ENCODE peak calls at places on chromosomes 3 and 15, in ten cellular contexts. G is transverse colon, I is tibial nerve, H is stomach, D is A549, W is ovary, X is H1, U is GM12878, Y is suprapubic skin, N is esophagus muscularis mucosa. Q is an unnamed sample. For H3K9me3, the result is how much of the 10 kb centered on the place peaks cover.

GRCh38 chr3:113536627-113537101 is 4.3 kb downstream of the SIDT1 start:
- DNase-seq in N (no peak), G (peak), H (no peak), Y (no peak), X (no peak), W (no peak), U (no peak), D (peak), I (no peak), Q (no peak)

GRCh38 chr15:99474981-99475753 is 90.6 kb upstream of the MEF2A start:
- DNase-seq in G (no peak), Y (no peak), W (no peak), I (no peak), X (no peak), H (no peak), D (no peak), U (no peak), N (no peak), Q (peak)

GRCh38 chr3:20225769-20226168 is 39.8 kb upstream of the SGO1 start:
- DNase-seq in N (no peak), I (no peak), Y (no peak), X (no peak), G (no peak), H (no peak), D (peak), W (no peak), U (no peak), Q (no peak)

GRCh38 chr3:14345496-14346150 is 56.8 kb upstream of the SLC6A6 start:
- DNase-seq in Y (no peak), X (no peak), N (no peak), U (no peak), I (no peak), W (no peak), D (no peak), H (no peak), G (no peak), Q (no peak)

GRCh38 chr3:46675843-46676567 is 17.5 kb downstream of the ALS2CL start:
- DNase-seq in W (no peak), U (no peak), I (no peak), X (no peak), D (no peak), N (no peak), G (no peak), H (no peak), Y (no peak), Q (peak)

GRCh38 chr15:71709808-71710418 is 100.4 kb upstream of the NR2E3 start:
- DNase-seq in U (no peak), G (no peak), H (no peak), N (no peak), Y (no peak), W (no peak), X (no peak), I (no peak), D (no peak), Q (no peak)

GRCh38 chr3:43606274-43606673 is 15.5 kb downstream of the ANO10 start:
- DNase-seq in N (no peak), Y (no peak), W (no peak), X (no peak), D (no peak), I (no peak), U (no peak), G (no peak), H (no peak), Q (no peak)

GRCh38 chr15:43954181-43954621 is 127.4 kb downstream of the WDR76 start:
- DNase-seq in I (no peak), W (no peak), Y (no peak), D (no peak), U (no peak), X (no peak), G (no peak), H (no peak), N (no peak), Q (no peak)

GRCh38 chr3:10419637-10420232 is 85.7 kb downstream of the ATP2B2 start:
- DNase-seq in G (no peak), U (no peak), H (no peak), I (no peak), X (no peak), Y (no peak), N (no peak), D (no peak), W (no peak), Q (no peak)

GRCh38 chr15:89114974-89115373 is 26.7 kb downstream of the ABHD2 start:
- DNase-seq in G (no peak), W (peak), X (no peak), H (peak), I (peak), Y (no peak), D (no peak), N (no peak), U (no peak), Q (no peak)

GRCh38 chr3:12961007-12961725 is 112.1 kb downstream of the IQSEC1 start:
- DNase-seq in W (no peak), D (no peak), Y (no peak), G (no peak), N (no peak), I (no peak), X (no peak), U (no peak), H (no peak), Q (no peak)

GRCh38 chr3:135887220-135887619 is 78.3 kb upstream of the PPP2R3A start:
- DNase-seq in H (no peak), G (no peak), I (no peak), N (no peak), D (no peak), Y (no peak), W (no peak), U (no peak), X (no peak), Q (no peak)

GRCh38 chr3:21750831-21751391 is at the start of gene ZNF385D:
- DNase-seq in H (no peak), D (no peak), X (peak), W (peak), U (no peak), Y (peak), N (peak), I (peak), G (no peak), Q (peak)

GRCh38 chr3:30269751-30270445 is 336.5 kb upstream of the TGFBR2 start:
- DNase-seq in D (no peak), G (no peak), Y (no peak), H (no peak), U (no peak), W (no peak), I (no peak), X (no peak), N (no peak), Q (no peak)

GRCh38 chr3:135895106-135895733 is 70.3 kb upstream of the PPP2R3A start:
- DNase-seq in W (peak), I (peak), X (peak), D (peak), N (no peak), G (peak), H (peak), Y (no peak), U (peak), Q (peak)

GRCh38 chr15:49273734-49274318 is 103.8 kb downstream of the GALK2 start:
- DNase-seq in G (no peak), Y (no peak), W (no peak), N (no peak), X (no peak), H (no peak), U (no peak), D (no peak), I (no peak), Q (no peak)

GRCh38 chr15:75454471-75455418 is 3.3 kb upstream of the SIN3A start:
- DNase-seq in G (peak), X (peak), W (no peak), H (peak), D (peak), I (no peak), N (peak), Y (peak), U (no peak), Q (peak)

GRCh38 chr3:138060792-138061191 is 50.8 kb downstream of the CLDN18 start:
- DNase-seq in Y (no peak), U (no peak), W (no peak), N (no peak), D (no peak), H (no peak), X (no peak), I (no peak), G (no peak), Q (no peak)

GRCh38 chr3:107520535-107520934 is 2.2 kb upstream of the BBX start:
- DNase-seq in X (no peak), G (no peak), W (no peak), N (no peak), Y (no peak), U (no peak), D (no peak), I (no peak), H (no peak), Q (no peak)

GRCh38 chr3:107514453-107514852 is 8.3 kb upstream of the BBX start:
- DNase-seq in Y (no peak), X (no peak), D (no peak), N (no peak), U (no peak), W (no peak), I (no peak), H (no peak), G (no peak), Q (no peak)

GRCh38 chr3:107518050-107518449 is 4.7 kb upstream of the BBX start:
- DNase-seq in W (no peak), U (no peak), H (no peak), N (no peak), G (no peak), I (no peak), X (no peak), D (no peak), Y (no peak), Q (no peak)

GRCh38 chr3:107512108-107512507 is 10.7 kb upstream of the BBX start:
- DNase-seq in X (no peak), W (no peak), N (no peak), H (no peak), I (no peak), U (no peak), G (no peak), D (no peak), Y (no peak), Q (no peak)

DNA sequence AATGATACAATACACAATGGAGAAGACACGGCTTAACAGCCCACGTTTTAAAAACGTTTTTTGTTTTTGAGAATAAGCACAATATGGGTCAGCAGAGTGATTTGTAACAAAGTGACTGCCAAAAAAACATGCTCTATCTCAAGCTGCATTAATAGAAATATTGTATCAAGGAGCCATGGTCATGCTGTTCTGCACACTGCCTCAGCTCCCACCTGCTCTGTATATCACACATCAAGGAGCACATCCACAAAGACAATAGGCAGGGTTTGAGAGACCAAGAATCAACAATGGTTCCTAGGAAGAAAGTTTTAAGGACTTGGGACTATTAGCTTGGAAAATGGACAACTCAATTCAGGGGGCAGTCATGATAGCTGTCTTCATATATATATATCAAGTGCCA is 6.3 kb upstream of the BBX start:
- DNase-seq in N (no peak), Y (no peak), H (no peak), D (no peak), I (no peak), G (no peak), X (no peak), W (no peak), U (no peak), Q (no peak)
- TF ChIP-seq EP300 in N (no peak), Y (no peak), H (no peak), D (no peak), I (no peak), G (no peak), X (no peak), W (no peak), U (no peak), Q (no peak)

GRCh38 chr3:197253243-197253947 is 45.0 kb downstream of the DLG1 start:
- DNase-seq in Y (no peak), N (no peak), U (no peak), G (no peak), D (no peak), I (no peak), H (no peak), X (no peak), W (no peak), Q (no peak)

GRCh38 chr3:197244751-197245150 is 53.7 kb downstream of the DLG1 start:
- DNase-seq in W (no peak), G (no peak), D (no peak), H (no peak), X (no peak), I (no peak), N (no peak), Y (no peak), U (no peak), Q (no peak)

GRCh38 chr3:197248341-197248740 is 50.1 kb downstream of the DLG1 start:
- DNase-seq in D (no peak), W (no peak), Y (no peak), I (no peak), N (no peak), H (no peak), U (no peak), X (no peak), G (no peak), Q (no peak)

GRCh38 chr3:197249542-197249941 is 48.9 kb downstream of the DLG1 start:
- DNase-seq in D (no peak), N (no peak), Y (no peak), G (no peak), H (no peak), W (no peak), X (no peak), I (no peak), U (no peak), Q (no peak)
- H3K9me3 ChIP-seq in D (under half), N (under half), Y (under half), G (under half), H (under half), W (under half), X (under half), I (under half), U (under half), Q (under half)

DNA sequence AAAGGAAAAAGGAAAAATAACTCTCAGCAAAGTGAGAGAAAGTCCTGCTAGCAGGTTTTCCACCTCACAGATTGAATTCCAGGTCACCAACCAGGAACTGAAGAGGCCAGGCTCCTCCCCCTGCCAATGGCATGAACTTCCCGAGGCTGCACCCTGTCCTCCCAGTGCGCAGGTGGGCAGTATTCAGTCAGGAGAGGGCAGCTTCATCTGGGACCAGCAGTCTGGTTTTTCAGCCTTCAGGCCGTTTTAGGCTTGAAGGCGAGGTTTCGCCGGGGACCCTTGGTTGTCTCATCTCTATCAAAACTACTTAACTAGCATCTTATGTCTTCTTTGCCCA is 41.2 kb downstream of the TRAT1 start:
- DNase-seq in D (no peak), W (no peak), X (no peak), U (no peak), I (no peak), H (no peak), G (no peak), N (no peak), Y (no peak), Q (no peak)
- TF ChIP-seq EP300 in D (no peak), W (no peak), X (no peak), U (no peak), I (no peak), H (no peak), G (no peak), N (no peak), Y (no peak), Q (no peak)

DNA sequence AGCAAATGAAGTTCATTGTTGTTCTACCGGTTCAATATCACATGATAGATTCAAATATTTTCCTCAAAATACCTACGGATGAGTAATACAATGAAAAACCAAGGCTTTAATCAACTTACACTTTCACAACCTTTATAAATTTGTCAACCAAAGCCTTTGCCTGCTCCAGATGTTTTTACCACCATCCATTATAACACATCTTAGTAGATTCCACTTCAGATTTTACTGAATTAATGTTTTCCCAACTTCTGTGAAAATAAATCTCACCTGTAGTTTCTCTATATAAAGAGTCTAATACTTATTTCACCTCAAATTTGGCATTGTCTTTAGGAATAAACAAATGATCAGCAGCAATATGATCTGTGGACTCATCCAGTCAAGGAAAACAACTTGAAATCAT is 131.1 kb downstream of the ZNF280D start:
- DNase-seq in W (no peak), I (no peak), D (no peak), N (no peak), Y (no peak), U (no peak), X (no peak), H (no peak), G (no peak), Q (no peak)
- H3K9me3 ChIP-seq in W (under half), I (under half), D (under half), N (under half), Y (under half), U (under half), X (under half), H (under half), G (under half), Q (under half)

DNA sequence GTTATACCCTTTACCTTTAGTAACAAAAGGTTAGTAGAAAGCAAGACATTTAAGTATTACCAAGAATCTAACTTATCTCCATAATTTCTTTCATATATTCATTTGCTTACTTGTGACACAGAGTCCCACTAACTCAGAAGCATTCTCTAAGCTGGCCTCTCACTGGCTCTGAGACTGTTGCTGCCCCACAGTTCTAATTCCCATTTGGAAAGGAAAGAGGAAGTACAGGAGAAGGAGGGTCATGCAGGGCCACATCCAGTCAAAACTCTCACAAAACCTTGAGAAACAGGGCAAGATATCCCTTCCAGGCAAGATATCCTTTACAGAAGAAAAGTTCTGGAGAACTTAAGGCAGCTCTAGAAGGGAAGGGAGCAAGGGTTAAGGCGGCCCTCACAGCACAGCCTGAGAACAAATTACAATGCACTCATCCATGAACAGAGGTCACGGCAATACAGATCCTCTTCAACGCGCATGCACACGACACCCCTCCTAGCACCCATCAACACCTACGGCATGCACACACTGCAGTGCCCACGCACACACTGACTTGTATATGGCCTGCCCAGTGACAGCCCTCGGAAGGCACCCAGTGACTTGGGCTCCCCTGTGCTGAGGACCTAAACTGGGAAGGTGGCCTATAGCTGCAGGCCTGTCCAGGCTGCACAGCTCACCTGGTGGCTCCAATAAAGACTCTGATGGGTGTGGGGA is 13.0 kb upstream of the MYO5C start:
- DNase-seq in U (no peak), X (no peak), W (no peak), N (no peak), I (no peak), Y (no peak), G (no peak), H (no peak), D (no peak), Q (no peak)
- TF ChIP-seq EP300 in U (no peak), X (no peak), W (no peak), N (no peak), I (no peak), Y (no peak), G (no peak), H (no peak), D (no peak), Q (no peak)

GRCh38 chr15:97156739-97157265 is 803.7 kb upstream of the ARRDC4 start:
- DNase-seq in G (no peak), D (no peak), U (no peak), H (no peak), Y (no peak), N (no peak), X (no peak), I (no peak), W (no peak), Q (no peak)
- H3K9me3 ChIP-seq in G (under half), D (under half), U (under half), H (under half), Y (under half), N (under half), X (under half), I (under half), W (under half), Q (under half)

GRCh38 chr3:190381356-190381940 is 6.5 kb upstream of the CLDN16 start:
- DNase-seq in X (no peak), N (no peak), G (no peak), Y (no peak), W (no peak), H (no peak), U (no peak), I (no peak), D (no peak), Q (no peak)

GRCh38 chr3:190382082-190382481 is 5.9 kb upstream of the CLDN16 start:
- DNase-seq in X (no peak), Y (no peak), D (no peak), I (no peak), U (no peak), G (no peak), N (no peak), W (no peak), H (no peak), Q (no peak)

GRCh38 chr3:190385835-190386688 is 1.9 kb upstream of the CLDN16 start:
- DNase-seq in U (no peak), W (no peak), H (no peak), I (peak), Y (no peak), N (no peak), G (no peak), D (peak), X (no peak), Q (no peak)

GRCh38 chr3:190387578-190388213 is at the start of gene CLDN16:
- DNase-seq in Y (no peak), N (no peak), I (no peak), X (no peak), G (no peak), D (no peak), U (no peak), W (no peak), H (no peak), Q (no peak)

DNA sequence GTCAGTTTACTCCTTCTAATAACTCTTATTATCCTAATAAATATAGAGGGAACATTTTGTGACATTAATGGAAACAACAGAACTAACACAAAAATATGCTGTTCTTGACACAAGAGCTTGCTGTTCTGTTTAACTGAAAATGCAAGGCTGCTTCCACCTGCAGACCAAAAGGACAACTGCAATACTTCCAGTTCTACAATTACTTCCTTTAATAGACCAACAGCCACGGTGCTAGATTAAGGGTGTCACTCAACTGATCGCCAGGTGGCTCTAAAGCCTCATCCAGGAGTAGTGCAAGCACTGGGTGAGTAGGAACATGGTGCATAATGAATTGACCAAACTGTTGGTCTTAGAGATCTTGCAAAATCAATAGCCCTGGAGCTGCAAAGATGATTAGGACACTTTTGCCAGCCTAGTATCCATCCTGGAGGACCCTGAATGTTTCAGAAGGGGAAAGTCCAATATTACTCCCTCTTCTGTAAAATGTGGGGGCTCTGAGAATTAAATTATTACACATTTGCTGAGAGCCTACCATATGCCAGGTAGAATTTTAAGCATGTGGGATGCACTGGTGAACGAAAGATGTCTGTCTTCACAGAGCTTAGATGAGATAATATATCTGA is 3.6 kb upstream of the CLDN16 start:
- DNase-seq in H (peak), I (peak), D (peak), G (peak), W (peak), Y (no peak), U (peak), X (no peak), N (no peak), Q (no peak)
- TF ChIP-seq EP300 in H (no peak), I (no peak), D (no peak), G (no peak), W (no peak), Y (no peak), U (no peak), X (no peak), N (no peak), Q (no peak)

GRCh38 chr3:186621894-186622650 is 9.2 kb downstream of the AHSG start:
- DNase-seq in N (no peak), G (no peak), X (no peak), D (no peak), I (no peak), Y (peak), W (no peak), U (no peak), H (no peak), Q (no peak)

GRCh38 chr3:186619787-186620212 is 6.9 kb downstream of the AHSG start:
- DNase-seq in W (no peak), X (no peak), G (no peak), Y (peak), N (no peak), U (no peak), D (no peak), I (no peak), H (no peak), Q (no peak)

GRCh38 chr3:186618318-186618938 is 5.6 kb downstream of the AHSG start:
- DNase-seq in W (no peak), N (no peak), Y (no peak), U (no peak), X (no peak), G (no peak), I (no peak), H (no peak), D (no peak), Q (no peak)

GRCh38 chr3:186622651-186623310 is 9.9 kb downstream of the AHSG start:
- DNase-seq in X (no peak), N (no peak), U (no peak), D (no peak), Y (peak), G (no peak), W (no peak), H (no peak), I (no peak), Q (no peak)

GRCh38 chr3:186620213-186621092 is 7.6 kb downstream of the AHSG start:
- DNase-seq in U (no peak), G (no peak), W (no peak), D (no peak), X (no peak), I (no peak), Y (peak), N (no peak), H (no peak), Q (no peak)
- H3K9me3 ChIP-seq in U (under half), G (under half), W (under half), D (under half), X (under half), I (under half), Y (under half), N (under half), H (under half), Q (under half)